ENCODE peak calls at places on chromosomes 11 and 22, in eight cellular contexts. One of them, this sample, is unnamed. For H3K27me3 and H3K4me1, the result is how much of the 10 kb centered on the place peaks cover.

GRCh38 chr11:29019960-29020683 is 911.9 kb downstream of the METTL15 start:
- DNase-seq in Caco-2: peak
- DNase-seq in breast epithelium: no peak
- DNase-seq in colonic mucosa: no peak
- DNase-seq in transverse colon: no peak
- DNase-seq in body of pancreas: peak
- DNase-seq in naive thymus-derived CD4-positive, alpha-beta T cell: no peak
- DNase-seq in CD4-positive, alpha-beta memory T cell: no peak
- DNase-seq in this sample: no peak

GRCh38 chr11:108906826-108907225 is 242.0 kb downstream of the DDX10 start:
- DNase-seq in Caco-2: no peak
- DNase-seq in breast epithelium: no peak
- DNase-seq in colonic mucosa: no peak
- DNase-seq in transverse colon: no peak
- DNase-seq in body of pancreas: no peak
- DNase-seq in naive thymus-derived CD4-positive, alpha-beta T cell: no peak
- DNase-seq in CD4-positive, alpha-beta memory T cell: no peak
- DNase-seq in this sample: no peak

GRCh38 chr22:19720999-19721485 is 2.3 kb upstream of the GP1BB start:
- DNase-seq in Caco-2: no peak
- DNase-seq in breast epithelium: no peak
- DNase-seq in colonic mucosa: no peak
- DNase-seq in transverse colon: no peak
- DNase-seq in body of pancreas: no peak
- DNase-seq in naive thymus-derived CD4-positive, alpha-beta T cell: no peak
- DNase-seq in CD4-positive, alpha-beta memory T cell: no peak
- DNase-seq in this sample: no peak

GRCh38 chr11:130179396-130180306 is 20.1 kb downstream of the ST14 start:
- DNase-seq in Caco-2: no peak
- DNase-seq in breast epithelium: no peak
- DNase-seq in colonic mucosa: peak
- DNase-seq in transverse colon: peak
- DNase-seq in body of pancreas: peak
- DNase-seq in naive thymus-derived CD4-positive, alpha-beta T cell: no peak
- DNase-seq in CD4-positive, alpha-beta memory T cell: no peak
- DNase-seq in this sample: peak

GRCh38 chr11:17256512-17256911 is 20.0 kb upstream of the NUCB2 start:
- DNase-seq in Caco-2: no peak
- DNase-seq in breast epithelium: no peak
- DNase-seq in colonic mucosa: no peak
- DNase-seq in transverse colon: no peak
- DNase-seq in body of pancreas: no peak
- DNase-seq in naive thymus-derived CD4-positive, alpha-beta T cell: no peak
- DNase-seq in CD4-positive, alpha-beta memory T cell: no peak
- DNase-seq in this sample: no peak

GRCh38 chr11:101582242-101583052 is 1.4 kb downstream of the TRPC6 start:
- DNase-seq in Caco-2: no peak
- DNase-seq in breast epithelium: no peak
- DNase-seq in colonic mucosa: no peak
- DNase-seq in transverse colon: no peak
- DNase-seq in body of pancreas: no peak
- DNase-seq in naive thymus-derived CD4-positive, alpha-beta T cell: no peak
- DNase-seq in CD4-positive, alpha-beta memory T cell: no peak
- DNase-seq in this sample: no peak

GRCh38 chr11:92510591-92510990 is 286.0 kb downstream of the FAT3 start:
- DNase-seq in Caco-2: no peak
- DNase-seq in breast epithelium: no peak
- DNase-seq in colonic mucosa: no peak
- DNase-seq in transverse colon: no peak
- DNase-seq in body of pancreas: no peak
- DNase-seq in naive thymus-derived CD4-positive, alpha-beta T cell: no peak
- DNase-seq in CD4-positive, alpha-beta memory T cell: no peak
- DNase-seq in this sample: no peak

GRCh38 chr11:14393889-14394288 is 34.9 kb upstream of the RRAS2 start:
- DNase-seq in Caco-2: no peak
- DNase-seq in breast epithelium: no peak
- DNase-seq in colonic mucosa: no peak
- DNase-seq in transverse colon: no peak
- DNase-seq in body of pancreas: no peak
- DNase-seq in naive thymus-derived CD4-positive, alpha-beta T cell: no peak
- DNase-seq in CD4-positive, alpha-beta memory T cell: no peak
- DNase-seq in this sample: no peak

GRCh38 chr11:40162901-40163300 is 1296.6 kb downstream of the LRRC4C start:
- DNase-seq in Caco-2: no peak
- DNase-seq in breast epithelium: no peak
- DNase-seq in colonic mucosa: no peak
- DNase-seq in transverse colon: no peak
- DNase-seq in body of pancreas: no peak
- DNase-seq in naive thymus-derived CD4-positive, alpha-beta T cell: no peak
- DNase-seq in CD4-positive, alpha-beta memory T cell: no peak
- DNase-seq in this sample: no peak

GRCh38 chr11:102623998-102624397 is 1.1 kb downstream of the MMP20 start:
- DNase-seq in Caco-2: no peak
- DNase-seq in breast epithelium: no peak
- DNase-seq in colonic mucosa: no peak
- DNase-seq in transverse colon: no peak
- DNase-seq in body of pancreas: no peak
- DNase-seq in naive thymus-derived CD4-positive, alpha-beta T cell: no peak
- DNase-seq in CD4-positive, alpha-beta memory T cell: no peak
- DNase-seq in this sample: no peak

GRCh38 chr11:71120346-71120963 is 131.9 kb downstream of the SHANK2 start:
- DNase-seq in Caco-2: peak
- DNase-seq in breast epithelium: no peak
- DNase-seq in colonic mucosa: peak
- DNase-seq in transverse colon: peak
- DNase-seq in body of pancreas: peak
- DNase-seq in naive thymus-derived CD4-positive, alpha-beta T cell: no peak
- DNase-seq in CD4-positive, alpha-beta memory T cell: no peak
- DNase-seq in this sample: peak

GRCh38 chr22:24247011-24247507 is 2.2 kb upstream of the GGT5 start:
- DNase-seq in Caco-2: no peak
- DNase-seq in breast epithelium: no peak
- DNase-seq in colonic mucosa: no peak
- DNase-seq in transverse colon: no peak
- DNase-seq in body of pancreas: no peak
- DNase-seq in naive thymus-derived CD4-positive, alpha-beta T cell: no peak
- DNase-seq in CD4-positive, alpha-beta memory T cell: no peak
- DNase-seq in this sample: no peak

GRCh38 chr11:57069942-57070341 is 81.2 kb downstream of the OR5AK2 start:
- DNase-seq in Caco-2: no peak
- DNase-seq in breast epithelium: no peak
- DNase-seq in colonic mucosa: no peak
- DNase-seq in transverse colon: no peak
- DNase-seq in body of pancreas: no peak
- DNase-seq in naive thymus-derived CD4-positive, alpha-beta T cell: no peak
- DNase-seq in CD4-positive, alpha-beta memory T cell: no peak
- DNase-seq in this sample: no peak

GRCh38 chr11:104826772-104827171 is 71.5 kb downstream of the CASP12 start:
- DNase-seq in Caco-2: no peak
- DNase-seq in breast epithelium: no peak
- DNase-seq in colonic mucosa: no peak
- DNase-seq in transverse colon: no peak
- DNase-seq in body of pancreas: no peak
- DNase-seq in naive thymus-derived CD4-positive, alpha-beta T cell: no peak
- DNase-seq in CD4-positive, alpha-beta memory T cell: no peak
- DNase-seq in this sample: no peak

GRCh38 chr11:115503083-115503885 is 931 bp downstream of the CADM1 start:
- DNase-seq in Caco-2: peak
- DNase-seq in breast epithelium: peak
- DNase-seq in colonic mucosa: peak
- DNase-seq in transverse colon: peak
- DNase-seq in body of pancreas: peak
- DNase-seq in naive thymus-derived CD4-positive, alpha-beta T cell: no peak
- DNase-seq in CD4-positive, alpha-beta memory T cell: peak
- DNase-seq in this sample: peak

GRCh38 chr11:126993599-126993998 is 7.0 kb downstream of the KIRREL3 start:
- DNase-seq in Caco-2: no peak
- DNase-seq in breast epithelium: no peak
- DNase-seq in colonic mucosa: no peak
- DNase-seq in transverse colon: no peak
- DNase-seq in body of pancreas: no peak
- DNase-seq in naive thymus-derived CD4-positive, alpha-beta T cell: no peak
- DNase-seq in CD4-positive, alpha-beta memory T cell: no peak
- DNase-seq in this sample: no peak

GRCh38 chr11:45432100-45432499 is 146.0 kb upstream of the SYT13 start:
- DNase-seq in Caco-2: no peak
- DNase-seq in breast epithelium: no peak
- DNase-seq in colonic mucosa: no peak
- DNase-seq in transverse colon: no peak
- DNase-seq in body of pancreas: no peak
- DNase-seq in naive thymus-derived CD4-positive, alpha-beta T cell: no peak
- DNase-seq in CD4-positive, alpha-beta memory T cell: no peak
- DNase-seq in this sample: no peak

GRCh38 chr11:27722117-27722844 is 22.0 kb upstream of the BDNF start:
- DNase-seq in Caco-2: no peak
- DNase-seq in breast epithelium: no peak
- DNase-seq in colonic mucosa: no peak
- DNase-seq in transverse colon: peak
- DNase-seq in body of pancreas: peak
- DNase-seq in naive thymus-derived CD4-positive, alpha-beta T cell: no peak
- DNase-seq in CD4-positive, alpha-beta memory T cell: no peak
- DNase-seq in this sample: no peak

GRCh38 chr11:111878385-111878765 is 590 bp downstream of the FDXACB1 start:
- DNase-seq in Caco-2: no peak
- DNase-seq in breast epithelium: no peak
- DNase-seq in colonic mucosa: no peak
- DNase-seq in transverse colon: no peak
- DNase-seq in body of pancreas: no peak
- DNase-seq in naive thymus-derived CD4-positive, alpha-beta T cell: no peak
- DNase-seq in CD4-positive, alpha-beta memory T cell: no peak
- DNase-seq in this sample: no peak

GRCh38 chr22:40595497-40596234 is 40.9 kb downstream of the MRTFA start:
- DNase-seq in Caco-2: no peak
- DNase-seq in breast epithelium: no peak
- DNase-seq in colonic mucosa: no peak
- DNase-seq in transverse colon: no peak
- DNase-seq in body of pancreas: no peak
- DNase-seq in naive thymus-derived CD4-positive, alpha-beta T cell: no peak
- DNase-seq in CD4-positive, alpha-beta memory T cell: no peak
- DNase-seq in this sample: no peak
- H3K27me3 ChIP-seq in Caco-2: under half
- H3K27me3 ChIP-seq in breast epithelium: under half
- H3K27me3 ChIP-seq in colonic mucosa: under half
- H3K27me3 ChIP-seq in transverse colon: under half
- H3K27me3 ChIP-seq in body of pancreas: under half
- H3K27me3 ChIP-seq in naive thymus-derived CD4-positive, alpha-beta T cell: under half
- H3K27me3 ChIP-seq in CD4-positive, alpha-beta memory T cell: under half
- H3K27me3 ChIP-seq in this sample: under half

GRCh38 chr11:75705541-75705940 is 12.1 kb upstream of the MOGAT2 start:
- DNase-seq in Caco-2: no peak
- DNase-seq in breast epithelium: no peak
- DNase-seq in colonic mucosa: no peak
- DNase-seq in transverse colon: no peak
- DNase-seq in body of pancreas: no peak
- DNase-seq in naive thymus-derived CD4-positive, alpha-beta T cell: no peak
- DNase-seq in CD4-positive, alpha-beta memory T cell: no peak
- DNase-seq in this sample: no peak

GRCh38 chr11:75703709-75704237 is 13.9 kb upstream of the MOGAT2 start:
- DNase-seq in Caco-2: no peak
- DNase-seq in breast epithelium: no peak
- DNase-seq in colonic mucosa: no peak
- DNase-seq in transverse colon: no peak
- DNase-seq in body of pancreas: no peak
- DNase-seq in naive thymus-derived CD4-positive, alpha-beta T cell: no peak
- DNase-seq in CD4-positive, alpha-beta memory T cell: no peak
- DNase-seq in this sample: no peak

GRCh38 chr11:75700940-75701339 is 16.7 kb upstream of the MOGAT2 start:
- DNase-seq in Caco-2: no peak
- DNase-seq in breast epithelium: no peak
- DNase-seq in colonic mucosa: no peak
- DNase-seq in transverse colon: no peak
- DNase-seq in body of pancreas: no peak
- DNase-seq in naive thymus-derived CD4-positive, alpha-beta T cell: no peak
- DNase-seq in CD4-positive, alpha-beta memory T cell: no peak
- DNase-seq in this sample: no peak

GRCh38 chr11:75706260-75706729 is 11.3 kb upstream of the MOGAT2 start:
- DNase-seq in Caco-2: peak
- DNase-seq in breast epithelium: no peak
- DNase-seq in colonic mucosa: peak
- DNase-seq in transverse colon: peak
- DNase-seq in body of pancreas: peak
- DNase-seq in naive thymus-derived CD4-positive, alpha-beta T cell: peak
- DNase-seq in CD4-positive, alpha-beta memory T cell: peak
- DNase-seq in this sample: peak
- H3K4me3 ChIP-seq in Caco-2: no peak
- H3K4me3 ChIP-seq in breast epithelium: peak
- H3K4me3 ChIP-seq in colonic mucosa: no peak
- H3K4me3 ChIP-seq in transverse colon: peak
- H3K4me3 ChIP-seq in body of pancreas: no peak
- H3K4me3 ChIP-seq in naive thymus-derived CD4-positive, alpha-beta T cell: no peak
- H3K4me3 ChIP-seq in CD4-positive, alpha-beta memory T cell: no peak
- H3K4me3 ChIP-seq in this sample: no peak

DNA sequence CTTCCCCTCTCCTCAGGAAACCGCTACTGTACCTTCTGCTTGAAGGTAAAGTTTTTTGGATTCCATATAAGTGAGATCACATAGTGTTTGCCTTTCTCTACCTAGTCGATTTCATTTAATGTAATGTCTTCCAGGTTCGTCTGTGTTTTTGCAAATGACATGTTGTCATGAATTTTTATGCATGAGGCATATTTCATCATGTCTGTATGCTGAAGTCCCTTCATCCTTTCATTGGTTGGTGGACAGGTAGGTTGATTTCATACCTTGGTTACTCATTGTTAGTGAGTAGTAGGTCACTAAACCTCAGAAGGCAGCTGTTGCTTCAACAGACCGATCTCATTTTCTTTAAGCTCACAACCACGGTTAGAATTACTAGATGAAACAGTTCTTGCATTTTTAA is 60.3 kb downstream of the LRRC74B start:
- DNase-seq in Caco-2: no peak
- DNase-seq in breast epithelium: no peak
- DNase-seq in colonic mucosa: no peak
- DNase-seq in transverse colon: no peak
- DNase-seq in body of pancreas: no peak
- DNase-seq in naive thymus-derived CD4-positive, alpha-beta T cell: no peak
- DNase-seq in CD4-positive, alpha-beta memory T cell: no peak
- DNase-seq in this sample: no peak
- H3K4me1 ChIP-seq in Caco-2: under half
- H3K4me1 ChIP-seq in breast epithelium: under half
- H3K4me1 ChIP-seq in colonic mucosa: under half
- H3K4me1 ChIP-seq in transverse colon: under half
- H3K4me1 ChIP-seq in body of pancreas: under half
- H3K4me1 ChIP-seq in naive thymus-derived CD4-positive, alpha-beta T cell: under half
- H3K4me1 ChIP-seq in CD4-positive, alpha-beta memory T cell: under half
- H3K4me1 ChIP-seq in this sample: under half

DNA sequence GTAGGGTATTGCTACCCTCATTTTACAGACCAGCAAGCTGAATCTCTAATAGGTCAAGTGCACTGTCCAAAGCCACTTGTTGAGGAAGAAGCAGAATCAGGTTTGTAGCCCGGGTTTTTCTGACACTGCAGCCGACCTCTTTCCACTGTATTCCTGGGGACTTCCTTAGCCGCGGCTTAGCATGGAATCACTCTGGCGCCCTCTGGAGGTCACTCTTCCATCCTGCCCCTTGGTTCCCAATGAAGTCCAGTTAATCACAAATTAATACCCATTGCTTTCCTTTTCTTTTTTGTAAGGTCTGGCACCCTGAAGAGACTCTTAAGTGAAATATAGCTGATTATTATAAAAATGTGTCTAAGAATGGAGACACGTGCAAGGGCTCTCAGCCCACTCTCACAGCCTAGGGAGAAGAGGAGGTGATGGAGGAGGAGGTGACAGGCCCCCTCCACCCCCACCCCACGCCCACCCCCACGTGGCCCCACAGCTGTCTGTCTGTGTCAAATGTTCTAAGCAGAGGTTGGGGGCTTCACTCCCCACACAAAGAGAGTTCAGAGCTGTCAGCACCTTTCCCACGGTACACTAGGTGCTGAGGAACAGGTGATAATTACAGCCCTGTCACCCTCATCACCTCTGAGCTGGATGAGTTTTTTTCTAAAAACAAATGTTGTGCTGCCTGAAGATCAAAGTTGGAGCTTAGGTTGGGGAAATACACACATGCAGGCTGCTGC is 57.7 kb upstream of the DRD2 start:
- DNase-seq in Caco-2: peak
- DNase-seq in breast epithelium: peak
- DNase-seq in colonic mucosa: peak
- DNase-seq in transverse colon: peak
- DNase-seq in body of pancreas: peak
- DNase-seq in naive thymus-derived CD4-positive, alpha-beta T cell: no peak
- DNase-seq in CD4-positive, alpha-beta memory T cell: peak
- DNase-seq in this sample: peak
- H3K27me3 ChIP-seq in Caco-2: under half
- H3K27me3 ChIP-seq in breast epithelium: under half
- H3K27me3 ChIP-seq in colonic mucosa: under half
- H3K27me3 ChIP-seq in transverse colon: under half
- H3K27me3 ChIP-seq in body of pancreas: under half
- H3K27me3 ChIP-seq in naive thymus-derived CD4-positive, alpha-beta T cell: under half
- H3K27me3 ChIP-seq in CD4-positive, alpha-beta memory T cell: under half
- H3K27me3 ChIP-seq in this sample: under half